ENCODE peak calls at places on chromosomes 13 and 19, in four cellular contexts. T is mammary epithelial cell, M is mesenchymal stem cell, W is transverse colon. Z is an unnamed sample. For H3K4me1, the result is how much of the 10 kb centered on the place peaks cover.

GRCh38 chr13:26221399-26221720 is 754 bp downstream of the RNF6 start:
- DNase-seq in T (no peak), M (no peak), W (no peak), Z (no peak)

GRCh38 chr13:19071161-19071936 is 110.3 kb downstream of the TUBA3C start:
- DNase-seq in T (no peak), M (no peak), W (no peak), Z (no peak)

GRCh38 chr13:105721056-105721455 is 814.4 kb downstream of the EFNB2 start:
- DNase-seq in T (peak), M (peak), W (no peak), Z (no peak)

GRCh38 chr19:38726761-38727301 is 17.4 kb downstream of the CAPN12 start:
- DNase-seq in T (no peak), M (no peak), W (no peak), Z (no peak)

GRCh38 chr19:48739835-48740704 is at the start of gene RASIP1:
- DNase-seq in T (no peak), M (no peak), W (no peak), Z (no peak)

GRCh38 chr19:28296506-28296905 is 916.4 kb downstream of the UQCRFS1 start:
- DNase-seq in T (peak), M (no peak), W (no peak), Z (no peak)

GRCh38 chr13:109209526-109209925 is 576.9 kb downstream of the IRS2 start:
- DNase-seq in T (no peak), M (no peak), W (no peak), Z (no peak)

GRCh38 chr13:26991508-26992181 is 180.0 kb downstream of the USP12 start:
- DNase-seq in T (no peak), M (no peak), W (no peak), Z (no peak)

GRCh38 chr19:38032951-38033350 is 125.9 kb downstream of the SIPA1L3 start:
- DNase-seq in T (no peak), M (no peak), W (no peak), Z (no peak)

GRCh38 chr13:45231722-45232121 is 30.9 kb upstream of the KCTD4 start:
- DNase-seq in T (no peak), M (peak), W (no peak), Z (no peak)

GRCh38 chr19:19526581-19527370 is 1.9 kb upstream of the YJEFN3 start:
- DNase-seq in T (no peak), M (no peak), W (no peak), Z (no peak)

GRCh38 chr13:37383066-37383465 is 215.5 kb downstream of the POSTN start:
- DNase-seq in T (no peak), M (no peak), W (no peak), Z (no peak)

GRCh38 chr19:17762505-17763229 is 11.4 kb downstream of the FCHO1 start:
- DNase-seq in T (no peak), M (peak), W (peak), Z (peak)

GRCh38 chr19:5354403-5354802 is 13.8 kb upstream of the PTPRS start:
- DNase-seq in T (no peak), M (peak), W (no peak), Z (no peak)

GRCh38 chr13:33169273-33169980 is 116.1 kb downstream of the STARD13 start:
- DNase-seq in T (peak), M (peak), W (no peak), Z (no peak)

GRCh38 chr19:2507109-2507508 is 31.2 kb downstream of the GADD45B start:
- DNase-seq in T (peak), M (peak), W (peak), Z (peak)

GRCh38 chr13:100483836-100484381 is 104.7 kb downstream of the GGACT start:
- DNase-seq in T (no peak), M (no peak), W (no peak), Z (no peak)

GRCh38 chr19:30648321-30648720 is 276.1 kb downstream of the ZNF536 start:
- DNase-seq in T (no peak), M (no peak), W (no peak), Z (peak)

GRCh38 chr19:12940897-12941296 is 2.5 kb downstream of the CALR start:
- DNase-seq in T (no peak), M (no peak), W (no peak), Z (no peak)
- H3K4me1 ChIP-seq in T (under half), M (under half), W (under half), Z (under half)

DNA sequence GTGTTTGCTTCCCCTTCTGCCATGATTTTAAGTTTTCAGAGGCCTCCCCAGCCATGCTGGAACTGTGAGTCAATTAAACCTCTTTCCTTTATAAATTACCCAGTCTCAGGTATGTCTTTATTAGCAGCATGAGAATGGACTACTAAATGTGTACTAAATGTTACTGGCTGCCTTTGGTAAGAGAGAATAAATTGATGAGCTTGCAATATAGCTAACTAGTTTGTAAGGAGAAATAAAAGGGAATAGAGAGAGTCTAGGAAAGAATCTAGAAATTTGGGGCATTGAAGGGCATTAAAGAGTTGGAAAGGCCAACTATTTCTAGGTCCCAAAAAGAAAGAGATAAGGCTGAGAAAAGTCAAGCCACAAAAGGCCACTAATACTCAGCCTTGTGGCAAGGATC is 5.5 kb upstream of the SOHLH2 start:
- DNase-seq in T (no peak), M (no peak), W (no peak), Z (no peak)
- H3K4me1 ChIP-seq in T (under half), M (under half), W (under half), Z (under half)

DNA sequence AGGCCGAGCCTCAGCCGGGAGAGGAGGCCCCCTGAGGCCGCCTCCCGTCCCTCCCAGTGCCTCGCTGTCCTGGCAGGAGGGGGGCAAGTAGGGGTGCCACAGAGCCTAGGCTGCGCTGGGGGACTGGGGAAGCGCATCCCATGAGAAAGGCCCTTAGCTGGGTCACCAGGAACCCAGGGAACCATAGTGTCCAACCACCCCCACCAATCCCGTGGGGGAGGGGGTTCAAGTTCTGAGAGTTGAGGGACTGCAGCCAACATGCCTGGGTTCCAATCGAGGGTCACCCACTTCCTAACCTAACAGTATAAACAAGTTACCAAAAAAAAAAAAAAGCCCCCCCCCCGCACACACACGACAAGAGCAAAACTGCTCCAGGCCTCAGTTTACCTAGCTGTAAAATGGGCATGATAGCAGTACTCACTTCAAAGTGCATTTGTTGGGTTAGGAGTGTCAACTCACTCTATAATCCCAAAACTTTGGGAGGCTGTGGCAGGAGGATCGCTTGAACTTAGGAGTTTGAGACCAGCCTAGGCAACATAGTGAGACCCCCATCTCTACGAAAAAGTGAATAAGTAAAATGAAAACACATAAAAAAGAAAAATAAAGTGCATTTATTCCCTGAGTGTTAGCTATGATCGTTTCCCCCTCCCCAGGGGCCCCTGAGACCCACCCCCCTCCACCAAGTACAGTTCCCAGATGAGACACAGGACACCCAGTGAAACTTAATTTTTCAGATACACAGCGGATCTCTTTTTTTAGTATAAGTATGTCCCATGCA is 28.8 kb upstream of the NANOS3 start:
- DNase-seq in T (no peak), M (no peak), W (no peak), Z (no peak)
- H3K4me1 ChIP-seq in T (half or more), M (half or more), W (under half), Z (under half)

DNA sequence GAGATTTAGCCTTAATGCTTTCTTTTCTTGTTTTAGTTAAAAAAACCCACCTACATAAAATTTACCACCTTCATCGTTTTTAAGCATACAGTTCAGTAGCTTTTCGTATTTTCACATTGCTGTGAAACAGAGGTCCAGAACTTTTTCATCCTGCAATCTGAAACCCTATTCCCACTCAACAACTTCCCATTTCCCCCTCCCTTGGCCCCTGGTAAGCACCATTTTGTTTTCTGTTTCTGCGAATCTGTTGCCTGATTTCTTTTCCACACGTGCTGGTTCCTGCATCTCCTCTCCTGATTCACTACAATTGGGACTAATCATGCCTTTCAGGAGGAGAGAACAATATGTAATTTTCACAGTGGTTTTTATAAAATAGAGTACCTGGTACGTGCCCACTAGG is 149.2 kb upstream of the RNF113B start:
- DNase-seq in T (no peak), M (no peak), W (no peak), Z (no peak)
- H3K4me1 ChIP-seq in T (under half), M (under half), W (under half), Z (under half)

GRCh38 chr19:55644842-55645511 is 1.5 kb downstream of the ZNF581 start:
- DNase-seq in T (no peak), M (no peak), W (no peak), Z (no peak)
- H3K4me1 ChIP-seq in T (half or more), M (under half), W (under half), Z (under half)

Z was measured in HAP-1.